ENCODE peak calls at places on chromosomes 16 and 17, in seven cellular contexts. X, H, U, V, C, L and G are unnamed samples.

GRCh38 chr17:32335647-32336046 is 6.3 kb downstream of the C17orf75 start:
- DNase-seq in X (no peak), H (no peak), U (no peak), V (no peak), C (no peak), L (no peak), G (no peak)

GRCh38 chr16:64094992-64095579 is 1026.8 kb downstream of the CDH11 start:
- DNase-seq in X (no peak), H (no peak), U (no peak), V (no peak), C (no peak), L (no peak), G (no peak)

GRCh38 chr16:57743886-57744645 is 8.5 kb downstream of the KATNB1 start:
- DNase-seq in X (no peak), H (no peak), U (no peak), V (no peak), C (no peak), L (no peak), G (no peak)

GRCh38 chr16:3097266-3097665 is 1.8 kb downstream of the ZSCAN10 start:
- DNase-seq in X (no peak), H (no peak), U (no peak), V (no peak), C (no peak), L (no peak), G (no peak)

GRCh38 chr17:67534941-67535340 is 157.9 kb downstream of the PITPNC1 start:
- DNase-seq in X (no peak), H (no peak), U (no peak), V (no peak), C (no peak), L (no peak), G (no peak)

GRCh38 chr17:15086776-15087175 is 178.3 kb downstream of the PMP22 start:
- DNase-seq in X (no peak), H (no peak), U (no peak), V (no peak), C (no peak), L (no peak), G (no peak)

GRCh38 chr16:2708290-2708639 is 11.8 kb downstream of the PRSS27 start:
- DNase-seq in X (no peak), H (no peak), U (no peak), V (no peak), C (no peak), L (no peak), G (no peak)

GRCh38 chr17:33980193-33980592 is 274.9 kb upstream of the CCL2 start:
- DNase-seq in X (no peak), H (peak), U (no peak), V (no peak), C (no peak), L (no peak), G (no peak)

GRCh38 chr16:1018447-1018846 is 36.9 kb downstream of the SOX8 start:
- DNase-seq in X (no peak), H (no peak), U (no peak), V (no peak), C (no peak), L (no peak), G (no peak)

GRCh38 chr16:84599528-84600202 is 18.2 kb downstream of the COTL1 start:
- DNase-seq in X (no peak), H (no peak), U (no peak), V (peak), C (peak), L (peak), G (no peak)

GRCh38 chr16:80100846-80101451 is 439.8 kb upstream of the DYNLRB2 start:
- DNase-seq in X (no peak), H (no peak), U (no peak), V (no peak), C (no peak), L (no peak), G (no peak)

GRCh38 chr17:16241906-16242399 is 24.9 kb downstream of the PIGL start:
- DNase-seq in X (no peak), H (no peak), U (no peak), V (no peak), C (no peak), L (no peak), G (no peak)

GRCh38 chr17:16247589-16247984 is 30.6 kb downstream of the PIGL start:
- DNase-seq in X (no peak), H (no peak), U (no peak), V (no peak), C (no peak), L (no peak), G (no peak)

GRCh38 chr17:16239931-16240330 is 22.9 kb downstream of the PIGL start:
- DNase-seq in X (no peak), H (no peak), U (no peak), V (no peak), C (no peak), L (no peak), G (no peak)

GRCh38 chr17:16243385-16243784 is 26.4 kb downstream of the PIGL start:
- DNase-seq in X (no peak), H (no peak), U (no peak), V (no peak), C (no peak), L (no peak), G (no peak)

DNA sequence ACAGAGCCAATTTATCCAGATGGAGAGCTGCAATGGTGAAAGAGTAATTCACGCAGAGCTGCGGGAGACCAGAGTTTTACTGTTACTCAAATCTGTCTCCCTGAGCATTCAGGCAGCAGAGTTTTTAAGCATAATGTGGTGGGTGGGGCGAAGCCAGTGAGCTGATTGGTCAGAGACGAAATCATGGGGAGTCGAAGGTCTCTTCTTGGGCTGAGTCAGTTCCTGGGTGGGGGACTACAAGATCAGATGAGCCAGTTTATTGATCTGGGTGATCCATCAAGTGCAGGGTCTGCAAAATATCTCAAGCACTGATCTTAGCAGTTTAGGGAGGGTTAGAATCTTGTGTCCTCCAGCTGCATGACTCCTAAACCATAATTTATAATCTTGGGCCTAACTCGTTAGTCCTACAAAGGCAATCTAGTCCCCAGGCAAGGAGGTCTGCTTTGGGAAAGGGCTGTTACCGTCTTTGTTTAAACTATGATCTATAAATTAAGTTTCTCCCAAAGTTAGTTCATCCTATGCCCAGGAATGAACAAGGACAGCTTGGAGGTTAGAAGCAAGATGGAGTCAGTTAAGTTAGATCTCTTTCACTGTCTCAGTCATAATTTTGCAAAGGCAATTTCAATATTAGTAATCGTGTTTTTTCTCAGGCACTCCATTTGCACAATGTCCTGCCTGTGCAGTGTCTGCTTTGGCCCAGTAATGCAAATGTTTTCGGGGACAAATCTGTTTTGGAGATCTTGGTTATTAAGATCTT is 27.0 kb downstream of the PIGL start:
- DNase-seq in X (no peak), H (no peak), U (peak), V (peak), C (peak), L (no peak), G (no peak)
- TF ChIP-seq JUND in X (no peak), H (no peak), U (no peak), V (no peak), C (no peak), L (no peak), G (no peak)

GRCh38 chr17:21286066-21286770 is 1.7 kb downstream of the MAP2K3 start:
- DNase-seq in X (peak), H (no peak), U (peak), V (peak), C (peak), L (no peak), G (peak)
- TF ChIP-seq JUND in X (no peak), H (no peak), U (no peak), V (peak), C (peak), L (no peak), G (no peak)

GRCh38 chr17:64412944-64413381 is 22.3 kb upstream of the PECAM1 start:
- DNase-seq in X (no peak), H (no peak), U (no peak), V (no peak), C (no peak), L (no peak), G (no peak)

GRCh38 chr17:64406321-64407200 is 15.9 kb upstream of the PECAM1 start:
- DNase-seq in X (no peak), H (no peak), U (peak), V (no peak), C (peak), L (no peak), G (peak)

GRCh38 chr17:64413505-64413904 is 22.8 kb upstream of the PECAM1 start:
- DNase-seq in X (no peak), H (peak), U (no peak), V (no peak), C (no peak), L (no peak), G (no peak)

GRCh38 chr17:64410750-64411490 is 20.3 kb upstream of the PECAM1 start:
- DNase-seq in X (no peak), H (no peak), U (no peak), V (no peak), C (no peak), L (no peak), G (no peak)

GRCh38 chr17:64411999-64412771 is 21.5 kb upstream of the PECAM1 start:
- DNase-seq in X (no peak), H (no peak), U (no peak), V (no peak), C (no peak), L (peak), G (no peak)
- TF ChIP-seq JUND in X (no peak), H (no peak), U (no peak), V (no peak), C (no peak), L (no peak), G (no peak)

GRCh38 chr17:40122944-40123810 is 1.4 kb downstream of the MSL1 start:
- DNase-seq in X (no peak), H (no peak), U (peak), V (peak), C (no peak), L (peak), G (peak)
- TF ChIP-seq JUND in X (no peak), H (no peak), U (no peak), V (no peak), C (no peak), L (no peak), G (no peak)

GRCh38 chr16:52597073-52597771 is 50.3 kb upstream of the TOX3 start:
- DNase-seq in X (no peak), H (no peak), U (no peak), V (no peak), C (no peak), L (no peak), G (no peak)
- TF ChIP-seq JUND in X (no peak), H (no peak), U (no peak), V (no peak), C (no peak), L (no peak), G (no peak)

GRCh38 chr16:88656291-88656980 is 5.6 kb upstream of the CYBA start:
- DNase-seq in X (no peak), H (no peak), U (no peak), V (no peak), C (no peak), L (no peak), G (no peak)
- TF ChIP-seq JUND in X (no peak), H (no peak), U (no peak), V (no peak), C (no peak), L (no peak), G (no peak)

GRCh38 chr16:18984425-18985005 is 781 bp downstream of the TMC7 start:
- DNase-seq in X (no peak), H (no peak), U (no peak), V (no peak), C (no peak), L (no peak), G (no peak)

GRCh38 chr16:18979936-18980335 is 3.8 kb upstream of the TMC7 start:
- DNase-seq in X (no peak), H (no peak), U (no peak), V (no peak), C (no peak), L (no peak), G (peak)

GRCh38 chr16:18983565-18984424 is at the start of gene TMC7:
- DNase-seq in X (peak), H (no peak), U (peak), V (peak), C (peak), L (peak), G (peak)
- TF ChIP-seq JUND in X (no peak), H (no peak), U (no peak), V (no peak), C (no peak), L (peak), G (no peak)

GRCh38 chr17:11384131-11384530 is 143.1 kb downstream of the SHISA6 start:
- DNase-seq in X (no peak), H (no peak), U (no peak), V (no peak), C (no peak), L (no peak), G (no peak)

GRCh38 chr17:11388061-11388460 is 147.0 kb downstream of the SHISA6 start:
- DNase-seq in X (no peak), H (no peak), U (no peak), V (no peak), C (no peak), L (no peak), G (no peak)

GRCh38 chr17:11391134-11391533 is 150.1 kb downstream of the SHISA6 start:
- DNase-seq in X (no peak), H (no peak), U (peak), V (peak), C (peak), L (peak), G (no peak)

DNA sequence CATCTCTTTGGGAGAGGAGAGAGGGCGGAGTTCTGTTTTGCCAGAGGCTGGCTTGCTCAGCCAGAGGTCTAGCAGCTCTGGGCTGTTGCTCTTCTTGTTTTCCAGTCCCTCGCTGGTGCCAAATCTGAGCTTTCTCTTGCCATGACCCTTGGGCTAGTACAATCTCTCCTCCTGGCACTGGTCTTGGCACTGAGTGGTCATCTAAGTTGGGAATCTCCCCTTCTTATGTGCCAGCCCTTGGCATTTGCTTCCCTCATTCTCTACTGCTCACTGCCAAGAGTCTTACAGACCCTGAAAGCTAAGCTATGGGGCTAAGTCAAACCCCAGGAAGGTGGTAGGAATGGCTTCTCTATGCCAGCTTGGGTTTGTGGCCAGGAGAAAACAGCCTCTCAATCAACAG is 148.6 kb downstream of the SHISA6 start:
- DNase-seq in X (no peak), H (no peak), U (no peak), V (no peak), C (no peak), L (no peak), G (no peak)
- TF ChIP-seq JUND in X (no peak), H (no peak), U (no peak), V (no peak), C (no peak), L (no peak), G (no peak)

GRCh38 chr16:66250686-66251405 is 115.6 kb upstream of the CDH5 start:
- DNase-seq in X (no peak), H (no peak), U (no peak), V (peak), C (no peak), L (no peak), G (no peak)
- TF ChIP-seq JUND in X (no peak), H (no peak), U (no peak), V (no peak), C (no peak), L (no peak), G (no peak)